ENCODE peak calls at places on chromosomes 2 and 18, in seven cellular contexts. H, F, E, C, R, O and A are unnamed samples.
A peak's percentile ranks its signal among the peaks of the same experiment; 100 is the strongest.

GRCh38 chr2:164015328-164016123 is 279.7 kb upstream of the FIGN start:
- DNase-seq in H (no peak), F (no peak), E (no peak), C (no peak), R (peak; percentile 42), O (no peak), A (peak; percentile 47)

GRCh38 chr18:63831080-63831788 is 56.0 kb downstream of the SERPINB7 start:
- DNase-seq in H (no peak), F (peak; percentile 62), E (no peak), C (no peak), R (no peak), O (no peak), A (no peak)

GRCh38 chr2:26609839-26610277 is 31.3 kb downstream of the CIB4 start:
- DNase-seq in H (no peak), F (no peak), E (no peak), C (peak; percentile 25), R (no peak), O (no peak), A (no peak)

GRCh38 chr2:229835601-229836283 is 86.1 kb downstream of the TRIP12 start:
- DNase-seq in H (no peak), F (no peak), E (no peak), C (no peak), R (no peak), O (no peak), A (no peak)

GRCh38 chr2:150143087-150143536 is 344.4 kb downstream of the RND3 start:
- DNase-seq in H (no peak), F (no peak), E (no peak), C (no peak), R (peak; percentile 30), O (no peak), A (no peak)

GRCh38 chr2:45990131-45990530 is 307.1 kb upstream of the EPAS1 start:
- DNase-seq in H (no peak), F (no peak), E (no peak), C (no peak), R (no peak), O (no peak), A (no peak)

GRCh38 chr2:37349376-37349775 is 4.9 kb downstream of the QPCT start:
- DNase-seq in H (no peak), F (no peak), E (no peak), C (peak; percentile 53), R (no peak), O (no peak), A (no peak)

GRCh38 chr2:220904015-220904414 is 668.1 kb downstream of the EPHA4 start:
- DNase-seq in H (no peak), F (no peak), E (no peak), C (no peak), R (no peak), O (no peak), A (no peak)

GRCh38 chr2:136116111-136116812 is 1.7 kb downstream of the CXCR4 start:
- DNase-seq in H (no peak), F (peak; percentile 33), E (no peak), C (peak; percentile 83), R (peak; percentile 71), O (no peak), A (no peak)

GRCh38 chr2:194383404-194383803 is 1273.6 kb upstream of the SLC39A10 start:
- DNase-seq in H (no peak), F (peak; percentile 13), E (no peak), C (no peak), R (no peak), O (no peak), A (no peak)

GRCh38 chr2:96147593-96148201 is 2.5 kb upstream of the DUSP2 start:
- DNase-seq in H (no peak), F (no peak), E (no peak), C (peak; percentile 31), R (no peak), O (no peak), A (no peak)

GRCh38 chr2:160932960-160933359 is 227.3 kb upstream of the TANK start:
- DNase-seq in H (no peak), F (no peak), E (peak; percentile 17), C (no peak), R (no peak), O (no peak), A (no peak)

GRCh38 chr18:5627756-5628511 is 84.1 kb upstream of the EPB41L3 start:
- DNase-seq in H (no peak), F (no peak), E (no peak), C (no peak), R (no peak), O (no peak), A (no peak)

GRCh38 chr2:66428986-66429612 is 5.8 kb upstream of the MEIS1 start:
- DNase-seq in H (no peak), F (peak; percentile 67), E (peak; percentile 27), C (no peak), R (peak; percentile 34), O (no peak), A (no peak)

GRCh38 chr2:131400849-131401248 is 36.9 kb upstream of the RAB6D start:
- DNase-seq in H (no peak), F (no peak), E (no peak), C (no peak), R (no peak), O (no peak), A (no peak)

GRCh38 chr18:69002233-69002632 is 204.4 kb downstream of the CCDC102B start:
- DNase-seq in H (no peak), F (no peak), E (no peak), C (no peak), R (no peak), O (no peak), A (no peak)

GRCh38 chr2:105861198-105861597 is 116.5 kb downstream of the NCK2 start:
- DNase-seq in H (no peak), F (no peak), E (no peak), C (no peak), R (no peak), O (no peak), A (no peak)

GRCh38 chr18:468841-469796 is 31.4 kb downstream of the COLEC12 start:
- DNase-seq in H (no peak), F (peak; percentile 47), E (no peak), C (no peak), R (no peak), O (no peak), A (no peak)